ENCODE peak calls at places on chromosomes 4 and X, in eight cellular contexts. One of them, this sample, is unnamed.

GRCh38 chr4:122692641-122693520 is 39.6 kb upstream of the BBS12 start:
- DNase-seq in neural crest cell: no peak
- DNase-seq in esophagus squamous epithelium: no peak
- DNase-seq in dorsolateral prefrontal cortex: no peak
- DNase-seq in heart right ventricle: no peak
- DNase-seq in choroid plexus epithelial cell: peak; percentile 72
- DNase-seq in epithelial cell of esophagus: no peak
- DNase-seq in HFF-Myc: no peak
- DNase-seq in this sample: no peak

GRCh38 chr4:2390146-2390545 is 28.3 kb downstream of the ZFYVE28 start:
- DNase-seq in HFF-Myc: no peak
- DNase-seq in neural crest cell: no peak
- DNase-seq in choroid plexus epithelial cell: peak; percentile 69
- DNase-seq in epithelial cell of esophagus: no peak
- DNase-seq in heart right ventricle: no peak
- DNase-seq in esophagus squamous epithelium: no peak
- DNase-seq in dorsolateral prefrontal cortex: no peak
- DNase-seq in this sample: no peak

GRCh38 chrX:46626566-46626965 is 53.0 kb downstream of the CHST7 start:
- DNase-seq in esophagus squamous epithelium: no peak
- DNase-seq in heart right ventricle: no peak
- DNase-seq in neural crest cell: no peak
- DNase-seq in choroid plexus epithelial cell: peak; percentile 16
- DNase-seq in epithelial cell of esophagus: no peak
- DNase-seq in dorsolateral prefrontal cortex: no peak
- DNase-seq in HFF-Myc: no peak
- DNase-seq in this sample: no peak

GRCh38 chrX:108000751-108001150 is 18.6 kb upstream of the TEX13B start:
- DNase-seq in heart right ventricle: no peak
- DNase-seq in choroid plexus epithelial cell: peak; percentile 11
- DNase-seq in esophagus squamous epithelium: no peak
- DNase-seq in neural crest cell: no peak
- DNase-seq in HFF-Myc: no peak
- DNase-seq in epithelial cell of esophagus: peak; percentile 93
- DNase-seq in dorsolateral prefrontal cortex: no peak
- DNase-seq in this sample: no peak

GRCh38 chrX:100673397-100673953 is 29.5 kb downstream of the SRPX2 start:
- DNase-seq in dorsolateral prefrontal cortex: no peak
- DNase-seq in heart right ventricle: no peak
- DNase-seq in choroid plexus epithelial cell: peak; percentile 94
- DNase-seq in esophagus squamous epithelium: no peak
- DNase-seq in epithelial cell of esophagus: peak; percentile 22
- DNase-seq in HFF-Myc: peak; percentile 31
- DNase-seq in neural crest cell: no peak
- DNase-seq in this sample: no peak

GRCh38 chr4:53551963-53552362 is 39.3 kb downstream of the LNX1 start:
- DNase-seq in HFF-Myc: no peak
- DNase-seq in neural crest cell: no peak
- DNase-seq in epithelial cell of esophagus: no peak
- DNase-seq in choroid plexus epithelial cell: no peak
- DNase-seq in dorsolateral prefrontal cortex: no peak
- DNase-seq in heart right ventricle: no peak
- DNase-seq in esophagus squamous epithelium: no peak
- DNase-seq in this sample: no peak

GRCh38 chr4:13601060-13601459 is 26.5 kb downstream of the BOD1L1 start:
- DNase-seq in heart right ventricle: no peak
- DNase-seq in epithelial cell of esophagus: no peak
- DNase-seq in esophagus squamous epithelium: no peak
- DNase-seq in HFF-Myc: no peak
- DNase-seq in neural crest cell: no peak
- DNase-seq in dorsolateral prefrontal cortex: no peak
- DNase-seq in choroid plexus epithelial cell: no peak
- DNase-seq in this sample: no peak

GRCh38 chr4:182495986-182496385 is 252.8 kb downstream of the TENM3 start:
- DNase-seq in neural crest cell: no peak
- DNase-seq in heart right ventricle: no peak
- DNase-seq in choroid plexus epithelial cell: no peak
- DNase-seq in dorsolateral prefrontal cortex: no peak
- DNase-seq in epithelial cell of esophagus: no peak
- DNase-seq in esophagus squamous epithelium: no peak
- DNase-seq in HFF-Myc: no peak
- DNase-seq in this sample: no peak

GRCh38 chrX:11328134-11328533 is 34.9 kb downstream of the AMELX start:
- DNase-seq in heart right ventricle: no peak
- DNase-seq in esophagus squamous epithelium: no peak
- DNase-seq in epithelial cell of esophagus: no peak
- DNase-seq in choroid plexus epithelial cell: no peak
- DNase-seq in neural crest cell: no peak
- DNase-seq in HFF-Myc: no peak
- DNase-seq in dorsolateral prefrontal cortex: no peak
- DNase-seq in this sample: no peak

GRCh38 chr4:37686373-37687174 is at the start of gene RELL1:
- DNase-seq in neural crest cell: peak; percentile 99
- DNase-seq in HFF-Myc: peak; percentile 98
- DNase-seq in dorsolateral prefrontal cortex: peak; percentile 99
- DNase-seq in epithelial cell of esophagus: peak; percentile 100
- DNase-seq in esophagus squamous epithelium: peak; percentile 94
- DNase-seq in choroid plexus epithelial cell: peak; percentile 100
- DNase-seq in heart right ventricle: peak; percentile 100
- DNase-seq in this sample: peak; percentile 100

GRCh38 chrX:20414066-20414465 is 147.4 kb upstream of the RPS6KA3 start:
- DNase-seq in epithelial cell of esophagus: no peak
- DNase-seq in neural crest cell: no peak
- DNase-seq in HFF-Myc: no peak
- DNase-seq in dorsolateral prefrontal cortex: no peak
- DNase-seq in choroid plexus epithelial cell: no peak
- DNase-seq in heart right ventricle: no peak
- DNase-seq in esophagus squamous epithelium: no peak
- DNase-seq in this sample: no peak

GRCh38 chr4:28784188-28784587 is 1923.5 kb downstream of the STIM2 start:
- DNase-seq in HFF-Myc: no peak
- DNase-seq in heart right ventricle: no peak
- DNase-seq in choroid plexus epithelial cell: no peak
- DNase-seq in dorsolateral prefrontal cortex: no peak
- DNase-seq in epithelial cell of esophagus: no peak
- DNase-seq in neural crest cell: no peak
- DNase-seq in esophagus squamous epithelium: no peak
- DNase-seq in this sample: no peak

GRCh38 chr4:159444668-159445067 is 341.8 kb downstream of the RAPGEF2 start:
- DNase-seq in HFF-Myc: no peak
- DNase-seq in neural crest cell: no peak
- DNase-seq in dorsolateral prefrontal cortex: no peak
- DNase-seq in heart right ventricle: no peak
- DNase-seq in choroid plexus epithelial cell: peak; percentile 63
- DNase-seq in epithelial cell of esophagus: peak; percentile 79
- DNase-seq in esophagus squamous epithelium: no peak
- DNase-seq in this sample: no peak

GRCh38 chr4:103786014-103786413 is 66.2 kb upstream of the TACR3 start:
- DNase-seq in dorsolateral prefrontal cortex: no peak
- DNase-seq in choroid plexus epithelial cell: peak; percentile 20
- DNase-seq in HFF-Myc: peak; percentile 4
- DNase-seq in neural crest cell: no peak
- DNase-seq in epithelial cell of esophagus: peak; percentile 65
- DNase-seq in esophagus squamous epithelium: no peak
- DNase-seq in heart right ventricle: no peak
- DNase-seq in this sample: peak; percentile 57

GRCh38 chr4:52799813-52800212 is 48.6 kb upstream of the ERVMER34-1 start:
- DNase-seq in choroid plexus epithelial cell: peak; percentile 10
- DNase-seq in dorsolateral prefrontal cortex: no peak
- DNase-seq in neural crest cell: no peak
- DNase-seq in esophagus squamous epithelium: no peak
- DNase-seq in HFF-Myc: no peak
- DNase-seq in epithelial cell of esophagus: peak; percentile 8
- DNase-seq in heart right ventricle: no peak
- DNase-seq in this sample: no peak

GRCh38 chr4:95929448-95930064 is 89.7 kb downstream of the PDHA2 start:
- DNase-seq in heart right ventricle: no peak
- DNase-seq in choroid plexus epithelial cell: peak; percentile 8
- DNase-seq in epithelial cell of esophagus: no peak
- DNase-seq in HFF-Myc: no peak
- DNase-seq in esophagus squamous epithelium: no peak
- DNase-seq in neural crest cell: no peak
- DNase-seq in dorsolateral prefrontal cortex: no peak
- DNase-seq in this sample: no peak

GRCh38 chr4:72063726-72064125 is 31.9 kb downstream of the NPFFR2 start:
- DNase-seq in HFF-Myc: no peak
- DNase-seq in epithelial cell of esophagus: no peak
- DNase-seq in neural crest cell: no peak
- DNase-seq in choroid plexus epithelial cell: no peak
- DNase-seq in heart right ventricle: no peak
- DNase-seq in esophagus squamous epithelium: no peak
- DNase-seq in dorsolateral prefrontal cortex: no peak
- DNase-seq in this sample: no peak

GRCh38 chr4:157172011-157172410 is 48.5 kb upstream of the GRIA2 start:
- DNase-seq in neural crest cell: no peak
- DNase-seq in heart right ventricle: no peak
- DNase-seq in choroid plexus epithelial cell: peak; percentile 56
- DNase-seq in esophagus squamous epithelium: no peak
- DNase-seq in dorsolateral prefrontal cortex: no peak
- DNase-seq in HFF-Myc: peak; percentile 7
- DNase-seq in epithelial cell of esophagus: peak; percentile 19
- DNase-seq in this sample: no peak
- TF ChIP-seq CTCF in neural crest cell: no peak
- TF ChIP-seq CTCF in heart right ventricle: no peak
- TF ChIP-seq CTCF in choroid plexus epithelial cell: peak; percentile 47
- TF ChIP-seq CTCF in esophagus squamous epithelium: no peak
- TF ChIP-seq CTCF in dorsolateral prefrontal cortex: no peak
- TF ChIP-seq CTCF in HFF-Myc: no peak
- TF ChIP-seq CTCF in epithelial cell of esophagus: peak; percentile 19
- TF ChIP-seq CTCF in this sample: no peak

DNA sequence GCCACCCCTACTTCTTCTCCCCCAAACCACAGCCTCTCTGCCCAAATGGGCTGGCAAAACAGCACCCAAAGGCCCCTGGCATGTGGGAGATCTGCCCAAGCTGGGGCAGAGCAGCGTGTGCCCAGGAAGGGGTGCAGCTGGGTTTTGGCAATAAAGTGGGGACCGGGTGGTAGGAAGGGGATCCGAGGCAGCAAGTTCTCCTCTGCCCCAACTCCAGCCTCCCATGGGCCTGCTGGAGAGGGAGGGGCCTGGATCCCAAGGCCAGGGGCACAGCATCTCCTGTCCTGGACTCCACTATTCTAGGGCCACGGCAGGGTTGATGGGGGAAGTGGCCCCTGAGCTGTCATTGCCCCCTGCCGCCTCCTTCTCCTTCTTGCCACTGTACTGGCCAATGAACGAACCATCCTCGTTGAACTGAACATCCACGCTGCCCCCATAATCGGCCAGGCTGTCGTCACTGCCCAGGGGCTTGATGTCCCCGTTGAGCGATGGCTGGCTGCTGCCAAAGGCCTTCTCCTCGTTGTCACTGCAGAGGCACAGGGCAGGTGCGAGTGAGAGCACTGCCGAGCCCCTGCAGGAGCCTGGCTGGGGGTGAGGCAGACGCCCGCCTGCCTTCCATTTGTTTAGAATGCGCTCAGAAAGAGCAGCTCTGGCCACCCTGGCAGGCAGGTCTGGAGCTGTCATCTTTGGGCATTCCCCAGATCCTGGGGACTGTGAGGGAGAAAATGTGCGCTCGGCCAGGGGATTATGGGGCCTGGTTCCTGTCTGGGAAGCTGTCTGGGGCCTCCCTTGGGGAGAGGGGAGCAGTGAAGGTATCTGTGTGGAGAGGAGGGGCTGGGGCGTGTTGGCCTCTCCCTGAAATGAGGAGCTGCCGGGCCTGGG is 23.4 kb downstream of the L1CAM start:
- DNase-seq in neural crest cell: no peak
- DNase-seq in dorsolateral prefrontal cortex: no peak
- DNase-seq in esophagus squamous epithelium: no peak
- DNase-seq in epithelial cell of esophagus: no peak
- DNase-seq in choroid plexus epithelial cell: no peak
- DNase-seq in HFF-Myc: no peak
- DNase-seq in heart right ventricle: no peak
- DNase-seq in this sample: peak; percentile 68
- TF ChIP-seq CTCF in neural crest cell: no peak
- TF ChIP-seq CTCF in dorsolateral prefrontal cortex: no peak
- TF ChIP-seq CTCF in esophagus squamous epithelium: no peak
- TF ChIP-seq CTCF in epithelial cell of esophagus: no peak
- TF ChIP-seq CTCF in choroid plexus epithelial cell: no peak
- TF ChIP-seq CTCF in HFF-Myc: no peak
- TF ChIP-seq CTCF in heart right ventricle: no peak
- TF ChIP-seq CTCF in this sample: no peak

GRCh38 chr4:169372791-169373190 is 102.0 kb upstream of the SH3RF1 start:
- DNase-seq in choroid plexus epithelial cell: no peak
- DNase-seq in esophagus squamous epithelium: no peak
- DNase-seq in HFF-Myc: no peak
- DNase-seq in heart right ventricle: no peak
- DNase-seq in epithelial cell of esophagus: no peak
- DNase-seq in neural crest cell: no peak
- DNase-seq in dorsolateral prefrontal cortex: no peak
- DNase-seq in this sample: no peak

GRCh38 chr4:169366821-169367220 is 96.1 kb upstream of the SH3RF1 start:
- DNase-seq in esophagus squamous epithelium: no peak
- DNase-seq in HFF-Myc: no peak
- DNase-seq in dorsolateral prefrontal cortex: no peak
- DNase-seq in epithelial cell of esophagus: no peak
- DNase-seq in heart right ventricle: no peak
- DNase-seq in choroid plexus epithelial cell: no peak
- DNase-seq in neural crest cell: no peak
- DNase-seq in this sample: no peak

DNA sequence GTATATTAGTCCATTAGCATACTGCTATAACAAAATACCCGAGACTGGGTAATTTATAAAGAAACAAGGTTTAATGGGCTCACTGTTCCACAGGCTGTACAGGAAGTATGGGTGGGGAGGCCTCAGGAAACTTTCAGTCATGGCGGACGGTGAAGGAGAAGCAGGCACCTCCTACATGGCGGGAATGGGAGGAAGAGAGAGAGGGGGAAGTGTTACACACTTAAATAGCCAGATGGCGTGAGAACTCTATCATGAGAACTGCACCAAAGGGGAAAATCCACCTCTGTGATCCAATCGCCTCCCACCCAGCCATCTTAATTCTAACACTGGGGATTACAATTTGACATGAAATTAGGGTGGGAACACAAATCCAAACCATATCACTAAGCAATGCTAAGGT is 98.9 kb upstream of the SH3RF1 start:
- DNase-seq in epithelial cell of esophagus: no peak
- DNase-seq in dorsolateral prefrontal cortex: no peak
- DNase-seq in HFF-Myc: no peak
- DNase-seq in choroid plexus epithelial cell: no peak
- DNase-seq in neural crest cell: no peak
- DNase-seq in esophagus squamous epithelium: no peak
- DNase-seq in heart right ventricle: no peak
- DNase-seq in this sample: no peak
- TF ChIP-seq CTCF in epithelial cell of esophagus: no peak
- TF ChIP-seq CTCF in dorsolateral prefrontal cortex: no peak
- TF ChIP-seq CTCF in HFF-Myc: no peak
- TF ChIP-seq CTCF in choroid plexus epithelial cell: no peak
- TF ChIP-seq CTCF in neural crest cell: no peak
- TF ChIP-seq CTCF in esophagus squamous epithelium: no peak
- TF ChIP-seq CTCF in heart right ventricle: no peak
- TF ChIP-seq CTCF in this sample: no peak

DNA sequence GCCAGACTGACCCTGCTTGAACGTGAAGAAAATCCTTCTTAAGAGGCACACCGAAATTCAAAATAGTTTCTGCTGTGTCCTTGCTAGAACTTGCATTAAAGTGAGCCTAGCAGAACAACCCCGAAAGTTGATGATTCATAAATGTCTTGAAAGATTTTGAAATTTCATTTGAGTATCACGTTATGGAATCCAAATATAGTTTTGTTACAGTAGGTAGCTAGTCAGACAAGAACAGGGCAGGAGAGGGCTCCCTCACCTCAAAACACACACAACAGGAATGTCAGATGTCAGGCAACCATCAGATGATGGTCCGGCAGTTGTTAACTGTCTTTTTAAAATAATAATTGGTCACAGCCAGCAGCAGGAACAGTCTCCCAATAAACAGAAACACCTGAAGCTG is 259.6 kb upstream of the GNPDA2 start:
- DNase-seq in HFF-Myc: no peak
- DNase-seq in esophagus squamous epithelium: no peak
- DNase-seq in heart right ventricle: no peak
- DNase-seq in epithelial cell of esophagus: peak; percentile 21
- DNase-seq in neural crest cell: no peak
- DNase-seq in dorsolateral prefrontal cortex: no peak
- DNase-seq in choroid plexus epithelial cell: no peak
- DNase-seq in this sample: no peak
- TF ChIP-seq CTCF in HFF-Myc: no peak
- TF ChIP-seq CTCF in esophagus squamous epithelium: no peak
- TF ChIP-seq CTCF in heart right ventricle: no peak
- TF ChIP-seq CTCF in epithelial cell of esophagus: no peak
- TF ChIP-seq CTCF in neural crest cell: no peak
- TF ChIP-seq CTCF in dorsolateral prefrontal cortex: no peak
- TF ChIP-seq CTCF in choroid plexus epithelial cell: no peak
- TF ChIP-seq CTCF in this sample: no peak